ENCODE peak calls at places on chromosomes 2 and 18, in seven cellular contexts. B is IMR-90, J is Caco-2, I is Calu3, Z is MCF 10A, S is kidney epithelial cell, U is type B pancreatic cell. P is an unnamed sample.

GRCh38 chr2:217647925-217648324 is 354.9 kb downstream of the TNS1 start:
- DNase-seq in U (no peak), B (no peak), Z (no peak), S (no peak), J (no peak), I (no peak), P (no peak)

GRCh38 chr18:48827321-48828200 is 123.2 kb downstream of the SMAD7 start:
- DNase-seq in J (no peak), U (peak), S (no peak), Z (no peak), B (peak), I (no peak), P (peak)

GRCh38 chr2:3784731-3785130 is 81.4 kb downstream of the DCDC2C start:
- DNase-seq in Z (peak), U (no peak), B (peak), J (no peak), I (no peak), S (no peak), P (no peak)

GRCh38 chr2:196258407-196258806 is 87.0 kb upstream of the STK17B start:
- DNase-seq in S (no peak), I (no peak), J (no peak), Z (no peak), U (no peak), B (no peak), P (no peak)

GRCh38 chr18:46815661-46816060 is 58.8 kb upstream of the ST8SIA5 start:
- DNase-seq in J (no peak), B (no peak), U (no peak), I (no peak), Z (no peak), S (no peak), P (no peak)

GRCh38 chr2:240905176-240905781 is 857 bp upstream of the CROCC2 start:
- DNase-seq in S (no peak), J (no peak), Z (no peak), U (no peak), B (no peak), I (peak), P (no peak)

GRCh38 chr18:46581648-46582047 is 75.4 kb downstream of the LOXHD1 start:
- DNase-seq in I (no peak), Z (no peak), B (no peak), S (no peak), J (no peak), U (no peak), P (no peak)

GRCh38 chr2:106004854-106005253 is 189.2 kb downstream of the UXS1 start:
- DNase-seq in Z (no peak), B (no peak), U (no peak), S (no peak), J (no peak), I (no peak), P (no peak)

GRCh38 chr2:159713691-159714585 is 1.6 kb downstream of the MARCHF7 start:
- DNase-seq in S (no peak), I (no peak), J (no peak), B (peak), Z (peak), U (no peak), P (no peak)

GRCh38 chr18:2811416-2811815 is 35.4 kb upstream of the EMILIN2 start:
- DNase-seq in Z (no peak), U (no peak), B (no peak), S (no peak), I (no peak), J (no peak), P (no peak)

GRCh38 chr2:173963323-173963816 is 1.8 kb downstream of the SP3 start:
- DNase-seq in I (no peak), J (peak), B (peak), U (no peak), S (no peak), Z (peak), P (peak)

GRCh38 chr2:33494155-33494779 is 17.8 kb downstream of the RASGRP3 start:
- DNase-seq in B (peak), S (peak), U (no peak), J (no peak), Z (no peak), I (no peak), P (no peak)

GRCh38 chr2:61620244-61621159 is 82.3 kb upstream of the XPO1 start:
- DNase-seq in U (no peak), J (peak), S (peak), I (peak), Z (peak), B (peak), P (no peak)

GRCh38 chr2:25044990-25045389 is 3.1 kb downstream of the EFR3B start:
- DNase-seq in I (no peak), U (no peak), J (no peak), Z (no peak), B (no peak), S (no peak), P (no peak)

GRCh38 chr2:165698621-165698946 is 95.5 kb downstream of the GALNT3 start:
- DNase-seq in B (peak), J (peak), I (peak), U (no peak), S (no peak), Z (peak), P (no peak)

GRCh38 chr2:33216508-33217182 is 259.8 kb upstream of the RASGRP3 start:
- DNase-seq in I (no peak), U (no peak), B (peak), J (no peak), Z (no peak), S (no peak), P (peak)

GRCh38 chr2:197875736-197876135 is 71.3 kb downstream of the PLCL1 start:
- DNase-seq in S (no peak), U (no peak), B (no peak), J (no peak), I (no peak), Z (no peak), P (no peak)

GRCh38 chr2:45797451-45798230 is 146.2 kb downstream of the PRKCE start:
- DNase-seq in I (no peak), U (no peak), B (no peak), S (no peak), Z (no peak), J (no peak), P (no peak)

GRCh38 chr2:86193901-86194567 is 1.2 kb downstream of the IMMT start:
- DNase-seq in Z (peak), I (no peak), J (no peak), S (no peak), U (no peak), B (no peak), P (no peak)

GRCh38 chr2:218658671-218659257 is 659 bp downstream of the ZNF142 start:
- DNase-seq in U (no peak), I (peak), Z (peak), J (peak), B (peak), S (no peak), P (no peak)

GRCh38 chr2:149087751-149088150 is 49.3 kb downstream of the LYPD6B start:
- DNase-seq in I (peak), S (no peak), J (no peak), B (no peak), U (no peak), Z (peak), P (no peak)

GRCh38 chr2:23385748-23386421 is 906 bp downstream of the KLHL29 start:
- DNase-seq in I (peak), Z (no peak), U (no peak), S (no peak), J (no peak), B (no peak), P (no peak)

GRCh38 chr2:225074919-225075681 is 32.8 kb upstream of the DOCK10 start:
- DNase-seq in J (no peak), Z (no peak), B (no peak), U (no peak), S (no peak), I (no peak), P (no peak)

GRCh38 chr18:7584646-7585271 is 17.6 kb downstream of the PTPRM start:
- DNase-seq in S (no peak), U (no peak), I (no peak), Z (no peak), B (no peak), J (no peak), P (no peak)

GRCh38 chr2:160293401-160293911 is 93.4 kb upstream of the ITGB6 start:
- DNase-seq in Z (peak), J (no peak), B (peak), U (no peak), I (no peak), S (no peak), P (no peak)

GRCh38 chr2:112259509-112260294 is 4.9 kb upstream of the ZC3H8 start:
- DNase-seq in I (peak), S (peak), Z (peak), J (peak), U (peak), B (peak), P (peak)

GRCh38 chr2:63189026-63189425 is 138.4 kb downstream of the OTX1 start:
- DNase-seq in S (no peak), U (no peak), J (peak), I (peak), B (peak), Z (peak), P (no peak)

GRCh38 chr18:25042641-25043051 is 309.3 kb downstream of the ZNF521 start:
- DNase-seq in U (no peak), J (no peak), I (no peak), B (no peak), S (no peak), Z (no peak), P (no peak)

GRCh38 chr2:3179208-3179607 is 198.4 kb downstream of the EIPR1 start:
- DNase-seq in S (no peak), U (no peak), Z (no peak), J (no peak), I (no peak), B (no peak), P (no peak)

GRCh38 chr2:127181851-127182250 is 38.2 kb downstream of the CYP27C1 start:
- DNase-seq in J (no peak), I (no peak), U (no peak), B (no peak), S (no peak), Z (no peak), P (peak)

GRCh38 chr2:38033651-38034050 is 42.3 kb downstream of the CYP1B1 start:
- DNase-seq in Z (no peak), J (no peak), S (no peak), B (no peak), U (no peak), I (no peak), P (no peak)

GRCh38 chr2:190755796-190756415 is 107.0 kb downstream of the NAB1 start:
- DNase-seq in U (no peak), Z (no peak), I (no peak), S (no peak), J (no peak), B (peak), P (no peak)

GRCh38 chr18:65435529-65435928 is 315.3 kb upstream of the CDH7 start:
- DNase-seq in S (no peak), Z (no peak), B (no peak), U (no peak), J (no peak), I (no peak), P (no peak)

GRCh38 chr18:65436430-65436829 is 314.4 kb upstream of the CDH7 start:
- DNase-seq in S (no peak), I (no peak), J (no peak), U (no peak), B (no peak), Z (no peak), P (no peak)

GRCh38 chr18:65439184-65439583 is 311.6 kb upstream of the CDH7 start:
- DNase-seq in S (no peak), J (no peak), I (no peak), Z (peak), B (no peak), U (no peak), P (no peak)
- TF ChIP-seq CTCF in S (peak), J (no peak), I (no peak), Z (peak), B (no peak), U (peak), P (no peak)

GRCh38 chr2:118536306-118536705 is 311.1 kb downstream of the EN1 start:
- DNase-seq in Z (no peak), S (no peak), I (no peak), J (no peak), U (no peak), B (no peak), P (no peak)

GRCh38 chr2:118535818-118536212 is 311.6 kb downstream of the EN1 start:
- DNase-seq in I (no peak), U (no peak), Z (no peak), S (no peak), J (no peak), B (no peak), P (no peak)

GRCh38 chr2:118535171-118535817 is 312.2 kb downstream of the EN1 start:
- DNase-seq in Z (no peak), S (no peak), I (no peak), B (no peak), J (no peak), U (no peak), P (no peak)

DNA sequence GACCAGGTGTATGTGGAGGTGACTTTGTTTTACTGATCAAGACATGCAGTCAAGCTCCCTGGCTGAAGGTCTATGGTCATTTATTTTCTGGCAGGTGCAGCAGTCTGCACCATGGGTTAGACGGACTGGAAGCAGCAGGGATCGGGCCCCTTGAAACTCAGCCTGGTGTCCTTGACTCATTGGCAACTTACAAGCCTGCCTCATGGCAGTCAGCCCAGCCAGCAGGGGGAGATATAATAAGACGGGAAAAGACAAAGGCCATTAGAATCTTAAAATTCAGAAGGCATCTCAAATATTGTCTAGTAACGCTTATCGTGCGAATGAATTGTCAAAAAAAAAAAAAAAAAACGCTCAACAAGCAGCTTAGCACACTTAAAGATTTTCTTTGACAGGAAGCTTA is 308.2 kb downstream of the EN1 start:
- DNase-seq in J (peak), S (no peak), U (no peak), I (peak), B (peak), Z (peak), P (no peak)
- TF ChIP-seq CTCF in J (peak), S (peak), U (peak), I (no peak), B (peak), Z (peak), P (no peak)

GRCh38 chr2:223787358-223787757 is 50.0 kb downstream of the AP1S3 start:
- DNase-seq in J (no peak), Z (no peak), I (no peak), U (no peak), B (no peak), S (no peak), P (no peak)

GRCh38 chr2:223786943-223787342 is 50.4 kb downstream of the AP1S3 start:
- DNase-seq in B (no peak), J (no peak), U (no peak), Z (no peak), S (no peak), I (no peak), P (no peak)

GRCh38 chr2:223788826-223789225 is 48.6 kb downstream of the AP1S3 start:
- DNase-seq in I (no peak), S (no peak), B (no peak), J (no peak), U (no peak), Z (no peak), P (no peak)

GRCh38 chr2:223784221-223784772 is 53.1 kb downstream of the AP1S3 start:
- DNase-seq in I (no peak), Z (no peak), B (no peak), S (no peak), U (no peak), J (no peak), P (no peak)

GRCh38 chr2:223786236-223786635 is 51.1 kb downstream of the AP1S3 start:
- DNase-seq in B (no peak), S (no peak), Z (no peak), U (no peak), J (no peak), I (no peak), P (no peak)
- TF ChIP-seq CTCF in B (no peak), S (no peak), Z (no peak), U (no peak), J (no peak), I (no peak), P (no peak)

GRCh38 chr2:220000586-220000985 is 373.2 kb downstream of the SLC4A3 start:
- DNase-seq in I (no peak), U (no peak), B (no peak), J (no peak), S (no peak), Z (no peak), P (no peak)

GRCh38 chr2:220000080-220000479 is 372.6 kb downstream of the SLC4A3 start:
- DNase-seq in B (peak), J (no peak), U (no peak), Z (no peak), I (no peak), S (no peak), P (no peak)

GRCh38 chr2:219997341-219997851 is 370.0 kb downstream of the SLC4A3 start:
- DNase-seq in J (no peak), Z (peak), I (peak), B (peak), U (no peak), S (peak), P (no peak)

GRCh38 chr2:219998099-219998498 is 370.7 kb downstream of the SLC4A3 start:
- DNase-seq in S (no peak), I (no peak), Z (no peak), B (no peak), J (no peak), U (no peak), P (no peak)

DNA sequence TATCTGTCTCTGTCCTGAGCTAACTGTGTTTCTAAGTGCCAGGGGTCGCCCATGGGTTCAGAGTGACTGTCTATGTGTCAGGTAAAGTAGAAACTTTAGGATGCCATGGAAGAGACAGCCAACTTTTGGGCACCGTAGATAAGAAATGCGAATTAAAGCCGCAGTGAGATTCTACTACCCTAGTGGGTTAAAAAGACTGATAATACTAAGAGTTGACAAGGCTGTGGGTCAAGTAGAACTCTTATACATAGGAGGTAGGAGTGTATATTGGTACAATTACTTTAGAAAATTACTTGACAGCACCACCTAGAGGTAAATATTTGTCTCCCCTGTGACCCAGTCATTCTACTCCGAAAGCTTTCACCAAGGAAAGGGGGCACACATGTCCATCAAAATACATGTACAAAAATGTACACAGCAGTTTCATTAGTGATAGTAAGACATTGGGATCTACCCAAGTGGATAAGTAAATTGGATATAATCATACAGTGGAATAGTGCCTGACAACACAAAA is 371.3 kb downstream of the SLC4A3 start:
- DNase-seq in U (no peak), J (no peak), I (no peak), B (no peak), Z (no peak), S (no peak), P (no peak)
- TF ChIP-seq CTCF in U (peak), J (no peak), I (no peak), B (no peak), Z (no peak), S (peak), P (no peak)

GRCh38 chr2:235894839-235895238 is 273.3 kb downstream of the GBX2 start:
- DNase-seq in U (no peak), S (no peak), J (no peak), B (no peak), Z (no peak), I (no peak), P (peak)
- TF ChIP-seq CTCF in U (no peak), S (no peak), J (no peak), B (no peak), Z (no peak), I (no peak), P (no peak)